ENCODE peak calls at places on chromosomes 3 and 15, in nine cellular contexts. D is DMS79 treated with DMSO at 0.1 percent for 48 hours; E is GM04504; H is naive thymus-derived CD8-positive, alpha-beta T cell; K is frontal cortex; W is osteocyte; R is activated effector memory CD4-positive, alpha-beta T cell treated with anti-CD3 and anti-CD28 coated beads, Interleukin-2, amount 50 U/mL, for 16 hours; O is H54; Q is AG08395. C is an unnamed sample.

GRCh38 chr3:171285287-171285686 is 174.9 kb downstream of the TNIK start:
- DNase-seq in D (no peak), E (no peak), H (no peak), K (no peak), W (no peak), R (no peak), O (no peak), Q (no peak), C (no peak)

GRCh38 chr15:50168778-50169411 is 13.1 kb upstream of the SLC27A2 start:
- DNase-seq in D (no peak), E (no peak), H (no peak), K (no peak), W (no peak), R (no peak), O (no peak), Q (no peak), C (no peak)

GRCh38 chr15:47551079-47551478 is 166.2 kb upstream of the SEMA6D start:
- DNase-seq in D (no peak), E (no peak), H (no peak), K (no peak), W (no peak), R (no peak), O (no peak), Q (no peak), C (no peak)

GRCh38 chr3:98986073-98986472 is 84.6 kb upstream of the DCBLD2 start:
- DNase-seq in D (no peak), E (peak), H (no peak), K (no peak), W (no peak), R (no peak), O (no peak), Q (peak), C (no peak)

GRCh38 chr15:79853492-79854328 is 43.1 kb downstream of the MTHFS start:
- DNase-seq in D (peak), E (peak), H (peak), K (peak), W (no peak), R (peak), O (peak), Q (peak), C (no peak)

GRCh38 chr3:4235690-4236089 is 67.5 kb upstream of the SETMAR start:
- DNase-seq in D (no peak), E (no peak), H (no peak), K (no peak), W (no peak), R (no peak), O (no peak), Q (no peak), C (no peak)

GRCh38 chr15:49863431-49864205 is 242.8 kb downstream of the DTWD1 start:
- DNase-seq in D (no peak), E (peak), H (no peak), K (no peak), W (no peak), R (no peak), O (no peak), Q (peak), C (no peak)

GRCh38 chr15:55587321-55588069 is 650 bp downstream of the PYGO1 start:
- DNase-seq in D (peak), E (peak), H (peak), K (peak), W (no peak), R (no peak), O (peak), Q (peak), C (no peak)

GRCh38 chr15:101578443-101578894 is 73.7 kb downstream of the TM2D3 start:
- DNase-seq in D (peak), E (peak), H (no peak), K (peak), W (no peak), R (no peak), O (no peak), Q (peak), C (no peak)

GRCh38 chr3:184361932-184362667 is 590 bp downstream of the POLR2H start:
- DNase-seq in D (peak), E (no peak), H (peak), K (peak), W (no peak), R (peak), O (peak), Q (peak), C (peak)

GRCh38 chr3:45688194-45688881 is 858 bp upstream of the SACM1L start:
- DNase-seq in D (peak), E (no peak), H (no peak), K (no peak), W (no peak), R (peak), O (no peak), Q (no peak), C (no peak)

GRCh38 chr15:57138260-57138895 is 219.9 kb downstream of the TCF12 start:
- DNase-seq in D (no peak), E (no peak), H (no peak), K (peak), W (no peak), R (no peak), O (peak), Q (peak), C (no peak)

GRCh38 chr15:32956006-32956405 is 238.2 kb downstream of the GREM1 start:
- DNase-seq in D (no peak), E (peak), H (no peak), K (peak), W (no peak), R (no peak), O (peak), Q (peak), C (no peak)

GRCh38 chr3:14295777-14296176 is 106.6 kb upstream of the SLC6A6 start:
- DNase-seq in D (no peak), E (no peak), H (no peak), K (no peak), W (no peak), R (no peak), O (no peak), Q (no peak), C (no peak)

GRCh38 chr3:110420158-110420641 is 651.4 kb upstream of the NECTIN3 start:
- DNase-seq in D (no peak), E (peak), H (no peak), K (no peak), W (no peak), R (no peak), O (no peak), Q (peak), C (no peak)

GRCh38 chr15:78100886-78101285 is 8.5 kb downstream of the SH2D7 start:
- DNase-seq in D (no peak), E (no peak), H (no peak), K (no peak), W (no peak), R (peak), O (no peak), Q (no peak), C (no peak)

GRCh38 chr3:47073685-47074084 is 90.2 kb downstream of the SETD2 start:
- DNase-seq in D (no peak), E (no peak), H (no peak), K (no peak), W (no peak), R (no peak), O (no peak), Q (no peak), C (no peak)

GRCh38 chr3:195100903-195101591 is 169.9 kb downstream of the XXYLT1 start:
- DNase-seq in D (peak), E (peak), H (no peak), K (no peak), W (no peak), R (no peak), O (no peak), Q (peak), C (no peak)

GRCh38 chr15:92385096-92385495 is 8.6 kb upstream of the ST8SIA2 start:
- DNase-seq in D (no peak), E (peak), H (no peak), K (no peak), W (no peak), R (no peak), O (no peak), Q (peak), C (no peak)

GRCh38 chr3:99637381-99638111 is 848 bp upstream of the COL8A1 start:
- DNase-seq in D (no peak), E (no peak), H (no peak), K (peak), W (no peak), R (no peak), O (no peak), Q (peak), C (no peak)